ENCODE peak calls at places on chromosome 16, in eight cellular contexts. U is cerebellar nuclear complex; T is H54; C is endothelial cell; Z is CD8-positive, alpha-beta T cell; Q is DMS53; L is EL; M is hypothalamus. D is an unnamed sample.

GRCh38 chr16:75491876-75492275 is 3.4 kb downstream of the CHST6 start:
- DNase-seq in U (no peak), L (peak; percentile 59), Q (peak; percentile 17), T (peak; percentile 74), Z (no peak), M (peak; percentile 55), C (no peak), D (peak; percentile 76)

GRCh38 chr16:65547799-65548446 is 426.1 kb upstream of the CDH11 start:
- DNase-seq in U (no peak), L (peak; percentile 88), Z (no peak), Q (no peak), C (no peak), T (no peak), M (no peak), D (no peak)

GRCh38 chr16:3458852-3459361 is 15.4 kb downstream of the NAA60 start:
- DNase-seq in T (no peak), U (no peak), L (peak; percentile 21), M (no peak), Q (peak; percentile 81), Z (no peak), C (no peak), D (no peak)

GRCh38 chr16:22007509-22008214 is at the start of gene MOSMO:
- DNase-seq in C (peak; percentile 41), T (peak; percentile 79), M (peak; percentile 79), Q (peak; percentile 73), U (peak; percentile 24), Z (peak; percentile 67), L (peak; percentile 65), D (peak; percentile 88)

GRCh38 chr16:23595246-23595950 is 718 bp downstream of the NDUFAB1 start:
- DNase-seq in Z (peak; percentile 13), T (no peak), U (no peak), M (no peak), Q (peak; percentile 45), L (no peak), C (peak; percentile 6), D (no peak)

GRCh38 chr16:85824161-85825135 is 25.0 kb downstream of the COX4I1 start:
- DNase-seq in U (no peak), Q (no peak), Z (no peak), T (no peak), M (no peak), L (no peak), C (no peak), D (no peak)

GRCh38 chr16:2008009-2008526 is 1.6 kb downstream of the ZNF598 start:
- DNase-seq in C (no peak), M (no peak), Q (peak; percentile 88), T (no peak), Z (no peak), L (peak; percentile 60), U (no peak), D (peak; percentile 74)

GRCh38 chr16:11205754-11206459 is 50.1 kb downstream of the SOCS1 start:
- DNase-seq in M (no peak), Z (no peak), Q (peak; percentile 18), L (peak; percentile 34), C (peak; percentile 30), U (no peak), T (no peak), D (no peak)

GRCh38 chr16:50644730-50645129 is 36.4 kb downstream of the SNX20 start:
- DNase-seq in U (no peak), L (peak; percentile 30), Q (peak; percentile 23), Z (peak; percentile 37), T (no peak), C (no peak), M (no peak), D (peak; percentile 38)